ENCODE peak calls at places on chromosomes 5 and 9, in four cellular contexts. X is tibial artery; F is stimulated activated CD4-positive, alpha-beta T cell treated with anti-CD3 and anti-CD28 coated beads, Interleukin-1b, Interleukin-23, amount 100 ng/mL, for 24 hours; N is RWPE1. C is an unnamed sample.

GRCh38 chr5:157502143-157502647 is 42.2 kb downstream of the NIPAL4 start:
- DNase-seq in N (no peak), X (no peak), F (no peak), C (no peak)

GRCh38 chr9:131999692-132000551 is 79.7 kb downstream of the MED27 start:
- DNase-seq in N (peak), X (no peak), F (no peak), C (no peak)

GRCh38 chr5:178423431-178423830 is 166.8 kb downstream of the COL23A1 start:
- DNase-seq in N (no peak), F (no peak), X (no peak), C (no peak)

GRCh38 chr5:113195726-113196125 is 219.1 kb downstream of the DCP2 start:
- DNase-seq in F (no peak), X (no peak), N (no peak), C (no peak)

GRCh38 chr5:138632900-138633489 is 57.8 kb upstream of the HSPA9 start:
- DNase-seq in F (no peak), N (no peak), X (peak), C (no peak)

GRCh38 chr9:134709512-134710270 is 68.1 kb downstream of the COL5A1 start:
- DNase-seq in N (no peak), F (no peak), X (peak), C (no peak)

GRCh38 chr5:141507387-141508091 is 18.7 kb downstream of the PCDHGC5 start:
- DNase-seq in X (no peak), N (no peak), F (no peak), C (no peak)

GRCh38 chr5:173313311-173313710 is 14.9 kb downstream of the STC2 start:
- DNase-seq in X (no peak), F (no peak), N (no peak), C (no peak)

GRCh38 chr9:71079451-71079850 is 42.0 kb downstream of the TRPM3 start:
- DNase-seq in X (no peak), N (peak), F (no peak), C (no peak)

GRCh38 chr9:135049460-135049859 is 38.0 kb upstream of the OLFM1 start:
- DNase-seq in F (no peak), X (peak), N (no peak), C (no peak)

GRCh38 chr9:73199886-73200285 is 48.2 kb downstream of the ANXA1 start:
- DNase-seq in X (no peak), N (no peak), F (no peak), C (no peak)

GRCh38 chr5:24368121-24368520 is 276.7 kb downstream of the CDH10 start:
- DNase-seq in X (no peak), N (no peak), F (no peak), C (no peak)

GRCh38 chr9:130313103-130313858 is 47.7 kb downstream of the HMCN2 start:
- DNase-seq in N (no peak), X (no peak), F (no peak), C (no peak)

GRCh38 chr5:81924467-81924866 is 47.4 kb upstream of the ATG10 start:
- DNase-seq in F (no peak), X (no peak), N (no peak), C (no peak)

GRCh38 chr9:69397384-69398214 is 72.6 kb downstream of the ENTREP1 start:
- DNase-seq in F (no peak), X (no peak), N (no peak), C (no peak)